ENCODE peak calls at places on chromosomes 13 and 19, in five cellular contexts. V is thoracic aorta, P is BJ, U is HepG2, F is tibial artery. A is an unnamed sample.

GRCh38 chr13:113849546-113849945 is 14.3 kb downstream of the GAS6 start:
- DNase-seq in V (no peak), P (no peak), U (no peak), F (no peak), A (no peak)

GRCh38 chr13:77969299-77969698 is 50.7 kb upstream of the EDNRB start:
- DNase-seq in V (no peak), P (no peak), U (no peak), F (no peak), A (no peak)

GRCh38 chr13:26813626-26814348 is 53.2 kb upstream of the GPR12 start:
- DNase-seq in V (no peak), P (no peak), U (no peak), F (no peak), A (no peak)

GRCh38 chr19:5369962-5370367 is 29.4 kb upstream of the PTPRS start:
- DNase-seq in V (no peak), P (no peak), U (peak; percentile 39), F (no peak), A (no peak)

GRCh38 chr19:40365613-40366401 is 17.3 kb downstream of the PLD3 start:
- DNase-seq in V (no peak), P (no peak), U (no peak), F (peak; percentile 79), A (no peak)

GRCh38 chr19:49929121-49929610 is at the start of the genes ATF5 and NUP62:
- DNase-seq in V (peak; percentile 60), P (peak; percentile 29), U (peak; percentile 80), F (peak; percentile 94), A (peak; percentile 16)

GRCh38 chr13:98252931-98253470 is 75.9 kb upstream of the RNF113B start:
- DNase-seq in V (no peak), P (peak; percentile 31), U (peak; percentile 49), F (no peak), A (no peak)

GRCh38 chr19:33914599-33914998 is 117.9 kb downstream of the KCTD15 start:
- DNase-seq in V (no peak), P (no peak), U (no peak), F (no peak), A (no peak)

GRCh38 chr13:49935171-49936084 is 712 bp downstream of the SPRYD7 start:
- DNase-seq in V (no peak), P (no peak), U (peak; percentile 17), F (peak; percentile 71), A (no peak)

GRCh38 chr13:112728375-112729126 is 38.7 kb downstream of the ATP11A start:
- DNase-seq in V (no peak), P (no peak), U (no peak), F (no peak), A (no peak)

GRCh38 chr13:110155072-110155471 is 151.9 kb downstream of the COL4A1 start:
- DNase-seq in V (no peak), P (no peak), U (no peak), F (no peak), A (no peak)

GRCh38 chr19:32566246-32566830 is 14.7 kb upstream of the PDCD5 start:
- DNase-seq in V (no peak), P (no peak), U (no peak), F (no peak), A (no peak)

GRCh38 chr13:43054803-43055802 is 31.7 kb downstream of the DNAJC15 start:
- DNase-seq in V (no peak), P (no peak), U (peak; percentile 75), F (no peak), A (peak; percentile 65)

GRCh38 chr19:3976495-3977241 is 5.8 kb upstream of the DAPK3 start:
- DNase-seq in V (no peak), P (no peak), U (no peak), F (no peak), A (no peak)

GRCh38 chr19:31139871-31140505 is 209.2 kb downstream of the TSHZ3 start:
- DNase-seq in V (no peak), P (peak; percentile 52), U (no peak), F (no peak), A (peak; percentile 83)

GRCh38 chr13:105961438-105961837 is 574.0 kb downstream of the EFNB2 start:
- DNase-seq in V (no peak), P (no peak), U (no peak), F (no peak), A (no peak)

GRCh38 chr19:6811906-6812305 is 39.4 kb downstream of the VAV1 start:
- DNase-seq in V (no peak), P (no peak), U (peak; percentile 31), F (no peak), A (peak; percentile 5)

GRCh38 chr19:3387645-3388589 is 21.5 kb downstream of the NFIC start:
- DNase-seq in V (no peak), P (no peak), U (no peak), F (peak; percentile 97), A (no peak)

GRCh38 chr13:45102136-45102802 is 18.0 kb upstream of the GTF2F2 start:
- DNase-seq in V (no peak), P (no peak), U (no peak), F (no peak), A (no peak)
- H3K4me3 ChIP-seq in V (no peak overlapping the region), P (no peak overlapping the region), U (no peak overlapping the region), F (no peak overlapping the region), A (no peak overlapping the region)

GRCh38 chr19:53879145-53880037 is 2.6 kb upstream of the PRKCG start:
- DNase-seq in V (peak; percentile 62), P (peak; percentile 21), U (peak; percentile 86), F (peak; percentile 96), A (peak; percentile 58)
- H3K4me3 ChIP-seq in V (peak overlapping the region; percentile 67), P (peak overlapping the region; percentile 51), U (peak overlapping the region; percentile 68), F (peak overlapping the region; percentile 52), A (peak overlapping the region; percentile 45)

GRCh38 chr13:44795176-44795575 is 194.1 kb downstream of the NUFIP1 start:
- DNase-seq in V (no peak), P (no peak), U (no peak), F (no peak), A (no peak)
- H3K4me3 ChIP-seq in V (no peak overlapping the region), P (no peak overlapping the region), U (no peak overlapping the region), F (no peak overlapping the region), A (no peak overlapping the region)

GRCh38 chr19:18010149-18010548 is 2.2 kb downstream of the ARRDC2 start:
- DNase-seq in V (no peak), P (no peak), U (no peak), F (peak; percentile 66), A (no peak)
- H3K4me3 ChIP-seq in V (peak overlapping the region; percentile 76), P (no peak overlapping the region), U (no peak overlapping the region), F (peak overlapping the region; percentile 64), A (no peak overlapping the region)

DNA sequence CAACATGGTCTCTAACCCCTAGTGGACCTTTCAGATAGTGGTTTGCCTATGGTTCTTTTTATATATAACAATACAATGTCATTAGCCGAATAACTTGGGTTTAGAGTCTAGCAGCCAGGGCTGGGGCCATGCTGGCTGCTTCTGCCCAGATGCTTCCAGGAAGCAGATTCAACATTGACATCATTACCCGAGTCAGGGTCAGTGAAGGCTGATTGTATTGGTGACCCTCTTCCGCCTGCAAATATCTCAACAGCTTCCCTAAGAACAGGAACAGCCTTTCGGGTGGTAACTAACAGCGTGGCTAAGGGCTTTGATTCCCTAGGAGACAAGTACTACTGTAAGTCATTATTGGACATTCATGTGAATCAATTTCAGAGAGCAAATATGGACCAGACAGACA is 476.4 kb downstream of the UQCRFS1 start:
- DNase-seq in V (no peak), P (no peak), U (no peak), F (no peak), A (no peak)
- H3K4me3 ChIP-seq in V (no peak overlapping the region), P (no peak overlapping the region), U (no peak overlapping the region), F (no peak overlapping the region), A (no peak overlapping the region)

GRCh38 chr19:16320987-16321386 is 3.6 kb upstream of the KLF2 start:
- DNase-seq in V (no peak), P (no peak), U (no peak), F (no peak), A (no peak)
- H3K4me3 ChIP-seq in V (no peak overlapping the region), P (no peak overlapping the region), U (no peak overlapping the region), F (no peak overlapping the region), A (no peak overlapping the region)

DNA sequence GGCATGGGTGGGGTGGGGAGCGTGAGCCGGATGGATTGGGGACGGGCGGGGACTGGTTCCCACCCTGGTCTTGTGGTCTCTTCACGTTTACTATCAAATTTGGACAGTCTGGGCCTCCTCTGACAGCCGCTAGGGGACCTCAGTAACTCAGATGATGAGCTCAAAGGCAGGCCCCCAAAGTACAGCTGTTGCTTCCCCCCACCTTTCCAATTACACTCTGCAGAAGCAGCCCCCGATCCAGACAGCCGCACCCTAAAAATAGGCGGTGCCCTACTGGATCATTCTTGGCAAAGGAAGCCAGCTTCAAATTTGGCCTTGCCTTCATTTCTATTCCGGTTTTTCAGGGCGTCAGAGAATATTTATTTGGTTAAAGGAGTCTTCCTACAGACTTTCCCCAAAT is 1.9 kb upstream of the FOXO1 start:
- DNase-seq in V (no peak), P (no peak), U (peak; percentile 54), F (peak; percentile 73), A (no peak)
- H3K4me3 ChIP-seq in V (no peak overlapping the region), P (no peak overlapping the region), U (peak overlapping the region; percentile 96), F (peak overlapping the region; percentile 71), A (no peak overlapping the region)